ENCODE peak calls at places on chromosomes 6 and 20, in five cellular contexts. A is AG09309, J is B cell, V is fibroblast of pulmonary artery, R is MCF 10A. L is an unnamed sample.

GRCh38 chr6:11290027-11290426 is 57.6 kb upstream of the NEDD9 start:
- DNase-seq in A (no peak), J (no peak), V (no peak), R (no peak), L (no peak)

GRCh38 chr6:90221403-90221802 is 75.2 kb downstream of the BACH2 start:
- DNase-seq in A (no peak), J (no peak), V (no peak), R (no peak), L (no peak)

GRCh38 chr20:8854566-8854965 is 214.3 kb upstream of the PLCB4 start:
- DNase-seq in A (peak), J (no peak), V (peak), R (no peak), L (no peak)

GRCh38 chr6:46745973-46746372 is 760 bp upstream of the ANKRD66 start:
- DNase-seq in A (no peak), J (no peak), V (no peak), R (no peak), L (no peak)

GRCh38 chr6:138722425-138723371 is 50.9 kb upstream of the CCDC28A start:
- DNase-seq in A (peak), J (no peak), V (peak), R (peak), L (no peak)

GRCh38 chr6:38997128-38997761 is 51.3 kb upstream of the GLP1R start:
- DNase-seq in A (no peak), J (no peak), V (peak), R (peak), L (peak)

GRCh38 chr6:25058387-25058786 is 122.6 kb upstream of the RIPOR2 start:
- DNase-seq in A (no peak), J (no peak), V (no peak), R (no peak), L (peak)

GRCh38 chr6:31087494-31088089 is 24.8 kb downstream of the C6orf15 start:
- DNase-seq in A (peak), J (peak), V (peak), R (peak), L (peak)

GRCh38 chr6:53412316-53412715 is 63.6 kb upstream of the ELOVL5 start:
- DNase-seq in A (no peak), J (no peak), V (no peak), R (no peak), L (no peak)

GRCh38 chr6:53418288-53418687 is 69.5 kb upstream of the ELOVL5 start:
- DNase-seq in A (no peak), J (no peak), V (no peak), R (peak), L (no peak)

GRCh38 chr6:53412751-53413150 is 64.0 kb upstream of the ELOVL5 start:
- DNase-seq in A (no peak), J (no peak), V (peak), R (no peak), L (no peak)

GRCh38 chr6:53413326-53413725 is 64.6 kb upstream of the ELOVL5 start:
- DNase-seq in A (no peak), J (no peak), V (no peak), R (no peak), L (no peak)

DNA sequence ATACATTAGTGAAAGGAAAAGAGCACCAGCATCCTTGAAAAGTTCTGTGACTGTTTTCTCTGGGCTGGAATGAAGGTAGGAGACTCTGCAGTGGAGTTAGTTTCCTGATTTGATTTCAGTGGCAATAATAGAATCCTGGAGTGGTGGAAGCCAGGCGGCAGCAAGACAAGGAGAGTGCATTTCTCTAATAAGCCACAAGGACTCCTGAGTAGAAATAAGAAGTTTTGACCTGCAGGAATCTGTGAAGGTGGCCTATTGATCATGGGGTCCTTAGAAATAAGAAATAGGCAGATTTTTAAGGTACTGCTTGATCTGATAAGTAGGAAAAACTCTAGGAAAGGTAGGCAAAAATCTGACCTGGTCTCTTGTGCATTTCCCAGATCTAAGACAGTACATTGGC is 68.4 kb upstream of the ELOVL5 start:
- DNase-seq in A (no peak), J (no peak), V (no peak), R (no peak), L (no peak)
- TF ChIP-seq CTCF in A (no peak), J (no peak), V (peak), R (no peak), L (no peak)

DNA sequence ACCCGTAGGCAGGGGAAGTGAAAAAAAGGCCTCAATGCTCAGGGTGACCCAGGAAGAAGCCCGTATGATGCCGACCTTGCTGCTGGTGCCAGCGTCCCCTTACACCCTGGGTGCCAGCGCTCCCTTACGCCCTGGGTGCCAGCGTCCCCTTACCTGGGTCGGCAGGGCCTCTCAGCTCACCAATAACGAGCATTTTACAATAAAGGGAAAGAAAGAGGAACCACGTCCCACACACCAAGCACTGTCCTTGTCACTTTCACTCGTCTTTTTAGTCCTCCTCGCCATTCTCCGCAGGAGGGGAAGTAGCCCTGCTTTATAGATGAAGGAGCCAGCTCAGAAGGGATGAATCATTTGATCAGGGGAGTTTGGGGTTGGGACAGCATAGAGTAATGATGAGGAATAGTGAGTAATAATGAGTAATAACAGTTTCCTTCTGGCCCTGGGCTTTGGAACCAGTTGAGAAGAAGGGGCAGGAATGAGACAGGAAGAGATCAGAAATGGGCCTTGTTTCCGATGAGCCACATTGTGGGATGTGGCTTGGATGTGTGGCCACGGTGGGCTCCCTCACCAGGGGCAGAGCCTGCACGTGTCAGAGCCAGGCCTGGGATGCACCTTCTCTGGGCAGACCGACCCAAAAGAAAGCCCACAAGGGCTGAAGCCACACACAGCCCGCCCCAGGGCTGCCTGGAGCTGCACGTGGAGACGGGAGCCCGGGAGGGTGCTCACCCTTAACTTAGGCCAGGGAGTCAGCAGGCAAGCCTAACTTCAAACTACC is 75.7 kb downstream of the SYNJ2 start:
- DNase-seq in A (peak), J (no peak), V (peak), R (peak), L (peak)
- TF ChIP-seq CTCF in A (no peak), J (no peak), V (no peak), R (no peak), L (no peak)

GRCh38 chr6:35049346-35049745 is 91.8 kb downstream of the TCP11 start:
- DNase-seq in A (no peak), J (no peak), V (no peak), R (no peak), L (no peak)

GRCh38 chr6:35047265-35048011 is 93.7 kb downstream of the TCP11 start:
- DNase-seq in A (peak), J (no peak), V (peak), R (peak), L (peak)

GRCh38 chr6:35049885-35050284 is 91.3 kb downstream of the TCP11 start:
- DNase-seq in A (peak), J (no peak), V (peak), R (no peak), L (no peak)

GRCh38 chr6:35048031-35048613 is 93.0 kb downstream of the TCP11 start:
- DNase-seq in A (no peak), J (no peak), V (no peak), R (no peak), L (no peak)

GRCh38 chr6:35048631-35049083 is 92.5 kb downstream of the TCP11 start:
- DNase-seq in A (no peak), J (no peak), V (peak), R (no peak), L (peak)
- TF ChIP-seq CTCF in A (peak), J (no peak), V (peak), R (no peak), L (peak)

GRCh38 chr20:62506791-62507190 is 31.0 kb upstream of the GATA5 start:
- DNase-seq in A (no peak), J (no peak), V (no peak), R (no peak), L (no peak)

GRCh38 chr20:62507323-62507722 is 31.5 kb upstream of the GATA5 start:
- DNase-seq in A (no peak), J (no peak), V (no peak), R (no peak), L (no peak)

GRCh38 chr20:62504323-62504722 is 28.5 kb upstream of the GATA5 start:
- DNase-seq in A (no peak), J (no peak), V (no peak), R (no peak), L (no peak)

GRCh38 chr20:62505337-62506045 is 29.7 kb upstream of the GATA5 start:
- DNase-seq in A (no peak), J (no peak), V (no peak), R (no peak), L (no peak)

DNA sequence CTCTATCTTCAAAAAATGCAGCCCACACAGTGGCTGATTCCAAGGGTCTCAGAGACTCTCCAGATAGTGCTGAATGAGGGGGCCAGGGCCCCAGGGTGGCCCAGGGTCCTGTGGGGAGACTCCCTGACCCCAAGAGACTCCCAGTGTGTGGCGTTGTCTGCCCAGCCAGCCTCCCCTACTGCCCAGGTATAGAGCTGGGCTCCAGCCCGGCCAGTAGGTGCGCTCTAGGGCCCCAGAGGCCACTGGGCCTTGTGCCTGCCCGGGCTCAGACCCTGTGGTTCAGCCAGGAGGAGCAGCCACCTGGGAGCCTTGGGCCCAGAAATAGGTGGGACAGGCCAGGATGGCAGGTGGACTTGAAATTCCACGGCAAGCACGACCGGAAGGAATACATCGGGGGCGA is 30.3 kb upstream of the GATA5 start:
- DNase-seq in A (no peak), J (no peak), V (no peak), R (no peak), L (no peak)
- TF ChIP-seq CTCF in A (no peak), J (no peak), V (no peak), R (no peak), L (no peak)

GRCh38 chr20:35277531-35278395 is at the start of gene MMP24OS:
- DNase-seq in A (peak), J (peak), V (peak), R (peak), L (peak)
- TF ChIP-seq CTCF in A (peak), J (peak), V (peak), R (no peak), L (no peak)

GRCh38 chr20:40673442-40673841 is 15.6 kb downstream of the MAFB start:
- DNase-seq in A (no peak), J (no peak), V (no peak), R (no peak), L (no peak)
- TF ChIP-seq CTCF in A (no peak), J (no peak), V (no peak), R (no peak), L (no peak)

L was measured in activated CD8-positive, alpha-beta T cell treated with anti-CD3 and anti-CD28 coated beads for 36 hours.